ENCODE peak calls at places on chromosomes 16 and 17, in eight cellular contexts. G, U, H, L, F, S, P and Y are unnamed samples.

GRCh38 chr16:84548971-84549844 is 44.7 kb upstream of the MEAK7 start:
- DNase-seq in S (no peak), P (no peak), F (no peak), L (no peak), U (no peak), G (no peak), H (no peak), Y (no peak)

GRCh38 chr17:77720946-77721822 is 237.3 kb upstream of the TNRC6C start:
- DNase-seq in S (no peak), F (peak; percentile 53), L (no peak), P (no peak), U (no peak), H (no peak), G (no peak), Y (no peak)

GRCh38 chr17:31533546-31534155 is 142.2 kb downstream of the RAB11FIP4 start:
- DNase-seq in L (no peak), P (no peak), S (peak; percentile 38), F (no peak), G (no peak), H (peak; percentile 69), U (peak; percentile 40), Y (peak; percentile 87)

GRCh38 chr17:73228748-73229236 is 32.9 kb downstream of the CPSF4L start:
- DNase-seq in G (peak; percentile 25), L (peak; percentile 72), F (peak; percentile 83), U (peak; percentile 48), H (peak; percentile 84), S (peak; percentile 36), P (peak; percentile 86), Y (peak; percentile 82)

GRCh38 chr17:17783121-17783824 is 53.5 kb downstream of the SREBF1 start:
- DNase-seq in P (no peak), L (peak; percentile 76), G (peak; percentile 71), S (no peak), F (no peak), H (no peak), U (peak; percentile 76), Y (peak; percentile 64)

GRCh38 chr16:77965346-77965745 is 57.0 kb upstream of the CLEC3A start:
- DNase-seq in P (no peak), L (no peak), H (no peak), S (no peak), U (no peak), G (no peak), F (no peak), Y (no peak)

GRCh38 chr17:17322516-17323510 is 19.6 kb downstream of the NT5M start:
- DNase-seq in G (no peak), S (no peak), H (no peak), L (no peak), P (no peak), F (no peak), U (no peak), Y (no peak)

GRCh38 chr17:47850692-47851573 is at the start of gene SP6:
- DNase-seq in U (peak; percentile 50), G (peak; percentile 69), L (peak; percentile 61), H (peak; percentile 25), F (no peak), S (peak; percentile 80), P (no peak), Y (peak; percentile 89)

GRCh38 chr16:3590736-3591435 is 13.7 kb upstream of the NLRC3 start:
- DNase-seq in L (no peak), G (no peak), P (no peak), F (no peak), U (no peak), S (no peak), H (no peak), Y (peak; percentile 29)

GRCh38 chr16:3589001-3589400 is 11.8 kb upstream of the NLRC3 start:
- DNase-seq in U (no peak), S (no peak), G (no peak), L (no peak), F (no peak), P (no peak), H (no peak), Y (no peak)

GRCh38 chr16:3589441-3589921 is 12.3 kb upstream of the NLRC3 start:
- DNase-seq in U (no peak), P (no peak), H (no peak), L (no peak), S (no peak), G (no peak), F (no peak), Y (no peak)

GRCh38 chr16:3591436-3591803 is 14.2 kb upstream of the NLRC3 start:
- DNase-seq in L (no peak), U (no peak), F (no peak), P (no peak), H (no peak), S (no peak), G (no peak), Y (no peak)

GRCh38 chr16:3589991-3590701 is 12.9 kb upstream of the NLRC3 start:
- DNase-seq in S (no peak), L (no peak), H (no peak), F (no peak), P (no peak), U (no peak), G (no peak), Y (no peak)
- TF ChIP-seq CTCF in S (no peak), L (no peak), H (no peak), F (no peak), P (no peak), U (no peak), G (no peak), Y (no peak)

GRCh38 chr16:8958344-8958808 is 5.3 kb downstream of the USP7 start:
- DNase-seq in H (peak; percentile 84), L (peak; percentile 66), F (peak; percentile 72), U (peak; percentile 24), G (no peak), P (peak; percentile 33), S (no peak), Y (no peak)

GRCh38 chr16:8960788-8961109 is 3.0 kb downstream of the USP7 start:
- DNase-seq in F (no peak), H (no peak), S (no peak), G (peak; percentile 41), U (no peak), P (no peak), L (no peak), Y (no peak)

GRCh38 chr16:8961811-8962390 is 1.8 kb downstream of the USP7 start:
- DNase-seq in H (no peak), G (peak; percentile 27), F (no peak), S (no peak), P (no peak), L (no peak), U (no peak), Y (no peak)

GRCh38 chr16:8962393-8963009 is 1.2 kb downstream of the USP7 start:
- DNase-seq in S (no peak), P (no peak), F (no peak), H (no peak), G (peak; percentile 95), U (no peak), L (peak; percentile 24), Y (peak; percentile 43)

DNA sequence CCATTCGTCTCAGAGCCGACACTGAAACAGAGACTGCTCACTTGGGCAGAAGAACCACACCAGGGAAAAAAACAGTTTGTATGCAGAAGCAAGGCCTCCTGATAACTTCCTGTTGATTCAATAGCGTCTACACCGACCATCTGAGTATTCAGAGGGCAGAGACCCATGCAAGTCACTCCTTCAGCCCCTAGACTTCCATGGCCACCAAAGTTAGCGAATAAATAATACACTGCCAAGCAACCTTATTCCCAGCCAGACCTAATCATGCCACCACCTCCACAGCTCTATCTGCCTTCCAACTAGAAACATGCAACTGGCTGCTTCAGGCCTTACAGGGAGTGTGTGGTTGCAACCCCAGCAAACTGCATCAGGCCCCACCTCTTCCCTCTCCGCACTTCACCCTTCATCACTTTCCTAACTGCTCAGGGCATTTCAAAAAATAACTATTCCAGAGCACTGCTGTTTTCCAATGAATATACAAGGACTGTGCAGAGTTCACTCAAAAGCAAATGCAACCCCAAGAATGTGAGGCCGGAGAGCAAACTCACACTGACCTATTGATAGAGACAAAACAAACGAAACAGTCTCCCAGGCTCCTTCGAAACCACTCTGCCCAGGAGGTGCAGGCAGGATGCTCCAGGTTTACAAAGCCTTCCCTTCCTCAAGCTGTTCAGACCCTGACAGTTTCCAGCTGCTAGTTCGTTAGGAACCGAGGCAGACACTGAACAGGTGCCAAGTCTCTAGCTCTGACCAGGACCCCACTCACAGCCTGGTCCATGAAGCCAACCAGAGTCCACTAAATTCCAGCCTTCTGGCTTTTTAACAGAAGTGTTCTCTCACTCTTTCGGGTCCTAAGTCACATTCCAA is 3.6 kb downstream of the USP7 start:
- DNase-seq in F (no peak), H (no peak), G (peak; percentile 63), S (no peak), L (no peak), P (no peak), U (no peak), Y (no peak)
- H3K27ac ChIP-seq in F (peak overlapping the region; percentile 26), H (peak overlapping the region; percentile 9), G (peak overlapping the region; percentile 84), S (no peak overlapping the region), L (peak overlapping the region; percentile 46), P (no peak overlapping the region), U (peak overlapping the region; percentile 14), Y (peak overlapping the region; percentile 4)

GRCh38 chr16:49856741-49857330 is 924 bp upstream of the ZNF423 start:
- DNase-seq in F (peak; percentile 87), S (peak; percentile 35), P (peak; percentile 76), L (peak; percentile 86), H (peak; percentile 81), U (peak; percentile 78), G (peak; percentile 69), Y (peak; percentile 66)
- TF ChIP-seq CTCF in F (peak; percentile 42), S (no peak), P (peak; percentile 51), L (peak; percentile 48), H (peak; percentile 51), U (peak; percentile 55), G (peak; percentile 8), Y (no peak)

GRCh38 chr17:82869536-82869935 is 29.7 kb upstream of the ZNF750 start:
- DNase-seq in L (no peak), U (no peak), P (no peak), S (no peak), H (no peak), F (no peak), G (no peak), Y (no peak)

GRCh38 chr17:82866521-82867214 is 26.8 kb upstream of the ZNF750 start:
- DNase-seq in P (no peak), L (peak; percentile 53), S (no peak), H (peak; percentile 86), U (peak; percentile 57), G (no peak), F (no peak), Y (no peak)

GRCh38 chr17:82868715-82869131 is 28.9 kb upstream of the ZNF750 start:
- DNase-seq in S (no peak), F (no peak), H (no peak), L (no peak), P (no peak), U (no peak), G (no peak), Y (no peak)

GRCh38 chr17:82865996-82866395 is 26.2 kb upstream of the ZNF750 start:
- DNase-seq in L (no peak), U (no peak), F (no peak), G (no peak), P (no peak), S (no peak), H (no peak), Y (no peak)

DNA sequence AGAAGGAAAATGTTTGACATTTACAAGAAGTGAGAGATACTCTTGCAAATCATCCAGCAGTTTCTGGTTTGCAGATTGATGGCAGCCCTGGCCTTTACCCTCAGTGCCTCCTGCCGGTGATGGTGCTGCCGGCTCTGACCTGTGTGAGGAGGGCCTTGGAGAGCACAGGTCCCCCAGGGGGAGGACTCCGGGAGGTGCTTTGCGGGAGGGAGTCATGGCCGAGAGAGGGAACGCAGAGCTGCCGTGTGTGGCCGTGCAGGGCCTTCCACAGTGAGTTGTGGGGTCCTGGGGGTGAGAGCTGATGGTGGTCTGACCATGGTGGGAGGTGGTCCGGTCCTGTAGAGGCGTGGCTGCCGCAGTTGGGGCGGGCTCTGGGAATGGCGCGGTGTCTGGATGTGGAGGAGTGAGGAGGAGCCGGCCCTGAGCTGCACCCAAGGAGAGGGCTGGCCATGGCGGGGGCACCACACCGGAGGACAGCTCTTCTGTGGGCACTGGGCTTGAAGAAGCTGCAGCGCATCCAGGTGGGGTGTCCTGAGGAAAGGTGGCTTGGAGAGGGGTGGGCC is 28.0 kb upstream of the ZNF750 start:
- DNase-seq in L (no peak), H (no peak), U (no peak), S (no peak), G (no peak), F (no peak), P (no peak), Y (no peak)
- H3K27ac ChIP-seq in L (no peak overlapping the region), H (no peak overlapping the region), U (no peak overlapping the region), S (no peak overlapping the region), G (no peak overlapping the region), F (no peak overlapping the region), P (no peak overlapping the region), Y (peak overlapping the region; percentile 45)